ENCODE peak calls at places on chromosomes 2 and 18, in five cellular contexts. V, U, F, O and Z are unnamed samples.

GRCh38 chr2:177161741-177162440 is 50.7 kb upstream of the HNRNPA3 start:
- DNase-seq in O (no peak), U (no peak), F (peak), V (peak), Z (peak)

GRCh38 chr2:33411765-33412164 is 64.7 kb upstream of the RASGRP3 start:
- DNase-seq in U (peak), O (no peak), F (no peak), V (peak), Z (no peak)

GRCh38 chr2:111708478-111708877 is 175.5 kb downstream of the ANAPC1 start:
- DNase-seq in O (no peak), F (no peak), U (no peak), V (no peak), Z (no peak)

GRCh38 chr2:584863-585823 is 92.1 kb downstream of the TMEM18 start:
- DNase-seq in U (no peak), O (peak), F (no peak), V (no peak), Z (no peak)

GRCh38 chr18:58649966-58650816 is 21.1 kb upstream of the MALT1 start:
- DNase-seq in O (no peak), V (no peak), U (no peak), F (no peak), Z (no peak)

GRCh38 chr2:187586091-187586632 is 31.9 kb upstream of the TFPI start:
- DNase-seq in O (no peak), V (no peak), U (peak), F (no peak), Z (no peak)

GRCh38 chr18:76459312-76459686 is 35.7 kb downstream of the ZNF516 start:
- DNase-seq in O (peak), U (no peak), F (no peak), V (no peak), Z (no peak)

GRCh38 chr2:45232824-45233223 is 223.6 kb upstream of the SIX2 start:
- DNase-seq in O (no peak), V (no peak), U (no peak), F (no peak), Z (no peak)

GRCh38 chr18:36333418-36333817 is 35.9 kb downstream of the FHOD3 start:
- DNase-seq in V (no peak), U (no peak), F (no peak), O (no peak), Z (no peak)

DNA sequence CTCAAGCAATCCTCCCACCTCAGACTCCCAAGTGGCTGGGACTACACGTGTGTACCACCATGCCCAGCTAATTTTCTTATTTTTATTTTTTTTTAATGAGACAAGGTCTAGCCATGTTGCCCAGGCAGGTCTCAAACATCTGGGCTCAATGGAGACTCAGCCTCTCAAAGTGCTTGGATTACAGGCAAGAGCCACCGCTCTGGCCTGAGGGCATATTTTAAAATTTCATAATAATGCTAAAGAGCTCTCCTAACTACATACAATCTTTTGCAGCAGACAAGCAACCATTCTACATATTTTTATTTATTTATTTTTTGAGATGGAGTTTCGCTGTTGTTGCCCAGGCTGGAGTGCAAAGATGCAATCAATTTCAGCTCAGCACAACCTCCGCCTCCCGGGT is 207.0 kb downstream of the RAB3GAP1 start:
- DNase-seq in U (no peak), V (no peak), O (no peak), F (no peak), Z (no peak)
- TF ChIP-seq EP300 in U (no peak), V (no peak), O (no peak), F (no peak), Z (no peak)

GRCh38 chr2:39470580-39470979 is 33.5 kb upstream of the MAP4K3 start:
- DNase-seq in F (no peak), U (no peak), V (no peak), O (no peak), Z (no peak)
- TF ChIP-seq USF2 in F (no peak), U (no peak), V (no peak), O (no peak), Z (no peak)

DNA sequence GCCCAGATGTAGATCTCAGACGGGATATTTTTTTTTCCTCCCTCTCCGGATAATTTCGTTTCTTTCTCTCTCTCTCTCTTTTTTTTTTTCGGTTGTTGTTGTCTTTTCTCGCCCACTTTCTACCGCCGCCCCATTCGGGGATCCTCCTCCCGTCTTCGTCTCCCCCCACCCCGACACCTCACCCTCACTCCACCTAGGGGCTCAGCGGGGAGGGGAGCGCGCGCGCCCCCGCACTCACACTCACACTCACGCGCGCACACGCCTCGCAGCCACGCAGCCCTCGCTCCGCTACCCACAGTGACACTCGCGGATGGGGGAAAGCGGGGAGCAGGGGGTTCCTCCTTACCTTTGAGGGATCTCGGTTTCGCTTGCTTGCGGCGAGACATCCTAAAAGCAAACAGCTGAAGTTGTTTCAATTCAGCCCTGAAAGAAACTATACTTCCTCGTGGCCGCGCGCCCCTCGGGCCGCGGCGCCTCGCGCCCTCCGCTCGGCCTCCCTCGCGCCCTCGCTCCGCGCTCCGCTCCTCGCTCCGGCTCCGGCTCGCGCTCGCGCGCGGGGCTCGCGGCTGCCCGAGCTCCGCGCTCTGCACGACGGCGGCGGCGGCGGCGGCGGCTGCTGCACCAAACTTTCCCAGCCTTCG is 1.3 kb downstream of the ZNF521 start:
- DNase-seq in F (no peak), V (no peak), O (peak), U (no peak), Z (peak)
- TF ChIP-seq EP300 in F (no peak), V (no peak), O (no peak), U (no peak), Z (no peak)

GRCh38 chr2:201233192-201234166 is 26.9 kb upstream of the CASP8 start:
- DNase-seq in U (peak), O (peak), V (peak), F (peak), Z (no peak)
- TF ChIP-seq USF2 in U (peak), O (peak), V (peak), F (peak), Z (no peak)

GRCh38 chr2:210000464-210001324 is 1.7 kb upstream of the RPE start:
- DNase-seq in U (no peak), F (no peak), V (no peak), O (no peak), Z (no peak)

GRCh38 chr2:210003394-210003793 is 956 bp downstream of the RPE start:
- DNase-seq in U (no peak), V (no peak), O (no peak), F (no peak), Z (no peak)

GRCh38 chr2:210004893-210005292 is 2.5 kb downstream of the RPE start:
- DNase-seq in V (no peak), U (no peak), O (no peak), F (no peak), Z (no peak)

GRCh38 chr2:209998596-209998995 is 3.8 kb upstream of the RPE start:
- DNase-seq in F (no peak), O (no peak), U (no peak), V (no peak), Z (no peak)

GRCh38 chr2:210002158-210003157 is at the start of gene RPE:
- DNase-seq in V (peak), U (peak), F (peak), O (peak), Z (peak)
- TF ChIP-seq EP300 in V (no peak), U (no peak), F (no peak), O (no peak), Z (no peak)

DNA sequence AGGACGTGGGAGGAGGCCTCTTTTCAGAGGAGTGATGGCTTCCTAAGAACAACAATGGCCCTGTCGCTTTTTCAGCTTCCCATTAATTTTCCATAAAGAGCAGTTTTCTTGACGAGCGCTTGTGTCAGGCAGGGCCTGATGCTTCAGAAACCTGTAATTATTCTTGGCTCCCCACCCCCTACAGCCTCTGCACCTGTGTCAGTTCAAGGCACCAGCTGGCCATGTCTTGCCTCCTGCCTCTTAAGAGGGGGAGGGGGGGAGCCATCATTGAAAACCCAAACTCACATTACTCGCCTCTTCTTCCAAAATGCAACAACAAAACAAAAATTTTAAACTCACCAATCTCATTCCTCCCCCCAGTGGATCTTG is 32.3 kb downstream of the KLF7 start:
- DNase-seq in U (no peak), V (no peak), O (no peak), F (no peak), Z (no peak)
- TF ChIP-seq USF2 in U (no peak), V (no peak), O (no peak), F (no peak), Z (no peak)